ENCODE peak calls at places on chromosome 15, in six cellular contexts. One of them, this sample, is unnamed.

GRCh38 chr15:39592500-39592899 is 11.6 kb downstream of the THBS1 start:
- DNase-seq in head of caudate nucleus: no peak
- DNase-seq in erythroblast: no peak
- DNase-seq in nucleus accumbens: no peak
- DNase-seq in IMR-90: peak
- DNase-seq in endothelial cell: no peak
- DNase-seq in this sample: no peak

GRCh38 chr15:65646486-65646885 is 24.7 kb downstream of the SLC24A1 start:
- DNase-seq in head of caudate nucleus: no peak
- DNase-seq in erythroblast: no peak
- DNase-seq in nucleus accumbens: no peak
- DNase-seq in IMR-90: peak
- DNase-seq in endothelial cell: no peak
- DNase-seq in this sample: no peak

GRCh38 chr15:82040862-82041261 is 5.0 kb downstream of the MEX3B start:
- DNase-seq in head of caudate nucleus: no peak
- DNase-seq in erythroblast: no peak
- DNase-seq in nucleus accumbens: no peak
- DNase-seq in IMR-90: no peak
- DNase-seq in endothelial cell: no peak
- DNase-seq in this sample: peak

GRCh38 chr15:39976291-39977274 is 42.7 kb downstream of the EIF2AK4 start:
- DNase-seq in head of caudate nucleus: peak
- DNase-seq in erythroblast: peak
- DNase-seq in nucleus accumbens: peak
- DNase-seq in IMR-90: peak
- DNase-seq in endothelial cell: peak
- DNase-seq in this sample: no peak

GRCh38 chr15:49155834-49156627 is 632 bp upstream of the COPS2 start:
- DNase-seq in head of caudate nucleus: no peak
- DNase-seq in erythroblast: peak
- DNase-seq in nucleus accumbens: no peak
- DNase-seq in IMR-90: peak
- DNase-seq in endothelial cell: peak
- DNase-seq in this sample: no peak

GRCh38 chr15:38134252-38134651 is 118.4 kb upstream of the SPRED1 start:
- DNase-seq in head of caudate nucleus: no peak
- DNase-seq in erythroblast: no peak
- DNase-seq in nucleus accumbens: no peak
- DNase-seq in IMR-90: no peak
- DNase-seq in endothelial cell: no peak
- DNase-seq in this sample: no peak

GRCh38 chr15:70430029-70430428 is 332.3 kb upstream of the TLE3 start:
- DNase-seq in head of caudate nucleus: no peak
- DNase-seq in erythroblast: no peak
- DNase-seq in nucleus accumbens: no peak
- DNase-seq in IMR-90: peak
- DNase-seq in endothelial cell: no peak
- DNase-seq in this sample: no peak

GRCh38 chr15:56042982-56043980 is 49.9 kb upstream of the NEDD4 start:
- DNase-seq in head of caudate nucleus: no peak
- DNase-seq in erythroblast: no peak
- DNase-seq in nucleus accumbens: no peak
- DNase-seq in IMR-90: no peak
- DNase-seq in endothelial cell: no peak
- DNase-seq in this sample: no peak

GRCh38 chr15:26051771-26052685 is 188.9 kb upstream of the ATP10A start:
- DNase-seq in head of caudate nucleus: peak
- DNase-seq in erythroblast: no peak
- DNase-seq in nucleus accumbens: no peak
- DNase-seq in IMR-90: no peak
- DNase-seq in endothelial cell: no peak
- DNase-seq in this sample: no peak

GRCh38 chr15:68880382-68880781 is 49.9 kb upstream of the SPESP1 start:
- DNase-seq in head of caudate nucleus: no peak
- DNase-seq in erythroblast: no peak
- DNase-seq in nucleus accumbens: no peak
- DNase-seq in IMR-90: no peak
- DNase-seq in endothelial cell: no peak
- DNase-seq in this sample: no peak

GRCh38 chr15:77507151-77507847 is 86.6 kb downstream of the HMG20A start:
- DNase-seq in head of caudate nucleus: no peak
- DNase-seq in erythroblast: no peak
- DNase-seq in nucleus accumbens: no peak
- DNase-seq in IMR-90: no peak
- DNase-seq in endothelial cell: no peak
- DNase-seq in this sample: no peak

GRCh38 chr15:58222698-58223097 is 84.5 kb downstream of the AQP9 start:
- DNase-seq in head of caudate nucleus: no peak
- DNase-seq in erythroblast: no peak
- DNase-seq in nucleus accumbens: no peak
- DNase-seq in IMR-90: peak
- DNase-seq in endothelial cell: no peak
- DNase-seq in this sample: no peak